ENCODE peak calls at places on chromosome 3, in seven cellular contexts. One of them, this sample, is unnamed.

GRCh38 chr3:106036706-106037105 is 167.9 kb upstream of the CBLB start:
- DNase-seq in cardiac fibroblast: no peak
- DNase-seq in CD8-positive, alpha-beta T cell: no peak
- DNase-seq in upper lobe of right lung: no peak
- DNase-seq in HepG2: no peak
- DNase-seq in hepatocyte: no peak
- DNase-seq in AG04449: no peak
- DNase-seq in this sample: no peak

GRCh38 chr3:49276475-49277356 is at the start of gene C3orf62:
- DNase-seq in cardiac fibroblast: peak
- DNase-seq in CD8-positive, alpha-beta T cell: peak
- DNase-seq in upper lobe of right lung: peak
- DNase-seq in HepG2: no peak
- DNase-seq in hepatocyte: peak
- DNase-seq in AG04449: no peak
- DNase-seq in this sample: peak

GRCh38 chr3:72287941-72288340 is 503.0 kb upstream of the PROK2 start:
- DNase-seq in cardiac fibroblast: no peak
- DNase-seq in CD8-positive, alpha-beta T cell: no peak
- DNase-seq in upper lobe of right lung: no peak
- DNase-seq in HepG2: no peak
- DNase-seq in hepatocyte: no peak
- DNase-seq in AG04449: no peak
- DNase-seq in this sample: no peak

GRCh38 chr3:185342458-185343169 is 20.3 kb upstream of the MAP3K13 start:
- DNase-seq in cardiac fibroblast: no peak
- DNase-seq in CD8-positive, alpha-beta T cell: no peak
- DNase-seq in upper lobe of right lung: no peak
- DNase-seq in HepG2: no peak
- DNase-seq in hepatocyte: no peak
- DNase-seq in AG04449: no peak
- DNase-seq in this sample: no peak

GRCh38 chr3:14949126-14949525 is 1.7 kb downstream of the NR2C2 start:
- DNase-seq in cardiac fibroblast: no peak
- DNase-seq in CD8-positive, alpha-beta T cell: no peak
- DNase-seq in upper lobe of right lung: no peak
- DNase-seq in HepG2: no peak
- DNase-seq in hepatocyte: no peak
- DNase-seq in AG04449: no peak
- DNase-seq in this sample: no peak

GRCh38 chr3:28564211-28564610 is 215.6 kb upstream of the AZI2 start:
- DNase-seq in cardiac fibroblast: peak
- DNase-seq in CD8-positive, alpha-beta T cell: no peak
- DNase-seq in upper lobe of right lung: no peak
- DNase-seq in HepG2: no peak
- DNase-seq in hepatocyte: no peak
- DNase-seq in AG04449: no peak
- DNase-seq in this sample: no peak

GRCh38 chr3:122977645-122978466 is 49.7 kb downstream of the SEMA5B start:
- DNase-seq in cardiac fibroblast: peak
- DNase-seq in CD8-positive, alpha-beta T cell: no peak
- DNase-seq in upper lobe of right lung: peak
- DNase-seq in HepG2: peak
- DNase-seq in hepatocyte: peak
- DNase-seq in AG04449: peak
- DNase-seq in this sample: peak

GRCh38 chr3:158313344-158313927 is 203.5 kb downstream of the RSRC1 start:
- DNase-seq in cardiac fibroblast: peak
- DNase-seq in CD8-positive, alpha-beta T cell: no peak
- DNase-seq in upper lobe of right lung: no peak
- DNase-seq in HepG2: peak
- DNase-seq in hepatocyte: peak
- DNase-seq in AG04449: no peak
- DNase-seq in this sample: peak

GRCh38 chr3:14166877-14167605 is 11.4 kb downstream of the XPC start:
- DNase-seq in cardiac fibroblast: no peak
- DNase-seq in CD8-positive, alpha-beta T cell: no peak
- DNase-seq in upper lobe of right lung: no peak
- DNase-seq in HepG2: no peak
- DNase-seq in hepatocyte: no peak
- DNase-seq in AG04449: no peak
- DNase-seq in this sample: peak

GRCh38 chr3:164640586-164640985 is 437.7 kb downstream of the SI start:
- DNase-seq in cardiac fibroblast: no peak
- DNase-seq in CD8-positive, alpha-beta T cell: no peak
- DNase-seq in upper lobe of right lung: no peak
- DNase-seq in HepG2: no peak
- DNase-seq in hepatocyte: no peak
- DNase-seq in AG04449: no peak
- DNase-seq in this sample: no peak

GRCh38 chr3:94070341-94070911 is 7.6 kb downstream of the NSUN3 start:
- DNase-seq in cardiac fibroblast: no peak
- DNase-seq in CD8-positive, alpha-beta T cell: no peak
- DNase-seq in upper lobe of right lung: no peak
- DNase-seq in HepG2: no peak
- DNase-seq in hepatocyte: no peak
- DNase-seq in AG04449: no peak
- DNase-seq in this sample: no peak

GRCh38 chr3:70383360-70383831 is 71.0 kb upstream of the MDFIC2 start:
- DNase-seq in cardiac fibroblast: no peak
- DNase-seq in CD8-positive, alpha-beta T cell: no peak
- DNase-seq in upper lobe of right lung: no peak
- DNase-seq in HepG2: no peak
- DNase-seq in hepatocyte: no peak
- DNase-seq in AG04449: no peak
- DNase-seq in this sample: no peak

GRCh38 chr3:52176188-52176752 is 21.7 kb upstream of the ALAS1 start:
- DNase-seq in cardiac fibroblast: no peak
- DNase-seq in CD8-positive, alpha-beta T cell: no peak
- DNase-seq in upper lobe of right lung: peak
- DNase-seq in HepG2: no peak
- DNase-seq in hepatocyte: no peak
- DNase-seq in AG04449: no peak
- DNase-seq in this sample: no peak

GRCh38 chr3:182524711-182525401 is 268.4 kb upstream of the ATP11B start:
- DNase-seq in cardiac fibroblast: no peak
- DNase-seq in CD8-positive, alpha-beta T cell: no peak
- DNase-seq in upper lobe of right lung: no peak
- DNase-seq in HepG2: no peak
- DNase-seq in hepatocyte: no peak
- DNase-seq in AG04449: no peak
- DNase-seq in this sample: no peak

GRCh38 chr3:132879651-132880050 is 157.4 kb upstream of the NPHP3 start:
- DNase-seq in cardiac fibroblast: no peak
- DNase-seq in CD8-positive, alpha-beta T cell: no peak
- DNase-seq in upper lobe of right lung: no peak
- DNase-seq in HepG2: no peak
- DNase-seq in hepatocyte: no peak
- DNase-seq in AG04449: no peak
- DNase-seq in this sample: no peak

GRCh38 chr3:127168271-127168670 is 24.7 kb upstream of the PRR23E start:
- DNase-seq in cardiac fibroblast: no peak
- DNase-seq in CD8-positive, alpha-beta T cell: no peak
- DNase-seq in upper lobe of right lung: peak
- DNase-seq in HepG2: no peak
- DNase-seq in hepatocyte: no peak
- DNase-seq in AG04449: no peak
- DNase-seq in this sample: no peak

GRCh38 chr3:135851201-135852061 is 114.1 kb upstream of the PPP2R3A start:
- DNase-seq in cardiac fibroblast: no peak
- DNase-seq in CD8-positive, alpha-beta T cell: no peak
- DNase-seq in upper lobe of right lung: no peak
- DNase-seq in HepG2: no peak
- DNase-seq in hepatocyte: no peak
- DNase-seq in AG04449: no peak
- DNase-seq in this sample: no peak

GRCh38 chr3:184366619-184367321 is 5.3 kb downstream of the POLR2H start:
- DNase-seq in cardiac fibroblast: peak
- DNase-seq in CD8-positive, alpha-beta T cell: no peak
- DNase-seq in upper lobe of right lung: no peak
- DNase-seq in HepG2: peak
- DNase-seq in hepatocyte: peak
- DNase-seq in AG04449: no peak
- DNase-seq in this sample: no peak

GRCh38 chr3:18825586-18826157 is 322.6 kb upstream of the KCNH8 start:
- DNase-seq in cardiac fibroblast: no peak
- DNase-seq in CD8-positive, alpha-beta T cell: no peak
- DNase-seq in upper lobe of right lung: no peak
- DNase-seq in HepG2: no peak
- DNase-seq in hepatocyte: no peak
- DNase-seq in AG04449: no peak
- DNase-seq in this sample: no peak

GRCh38 chr3:33006571-33007286 is 55.3 kb downstream of the CCR4 start:
- DNase-seq in cardiac fibroblast: no peak
- DNase-seq in CD8-positive, alpha-beta T cell: no peak
- DNase-seq in upper lobe of right lung: no peak
- DNase-seq in HepG2: no peak
- DNase-seq in hepatocyte: no peak
- DNase-seq in AG04449: no peak
- DNase-seq in this sample: no peak

GRCh38 chr3:192835818-192836468 is 81.7 kb downstream of the MB21D2 start:
- DNase-seq in cardiac fibroblast: peak
- DNase-seq in CD8-positive, alpha-beta T cell: no peak
- DNase-seq in upper lobe of right lung: no peak
- DNase-seq in HepG2: no peak
- DNase-seq in hepatocyte: no peak
- DNase-seq in AG04449: no peak
- DNase-seq in this sample: peak

GRCh38 chr3:22585504-22585903 is 617.6 kb upstream of the UBE2E2 start:
- DNase-seq in cardiac fibroblast: no peak
- DNase-seq in CD8-positive, alpha-beta T cell: no peak
- DNase-seq in upper lobe of right lung: no peak
- DNase-seq in HepG2: no peak
- DNase-seq in hepatocyte: no peak
- DNase-seq in AG04449: no peak
- DNase-seq in this sample: peak

GRCh38 chr3:20042331-20042730 is 2.1 kb downstream of the KAT2B start:
- DNase-seq in cardiac fibroblast: no peak
- DNase-seq in CD8-positive, alpha-beta T cell: no peak
- DNase-seq in upper lobe of right lung: no peak
- DNase-seq in HepG2: no peak
- DNase-seq in hepatocyte: no peak
- DNase-seq in AG04449: no peak
- DNase-seq in this sample: no peak

GRCh38 chr3:153043729-153044314 is 118.2 kb upstream of the RAP2B start:
- DNase-seq in cardiac fibroblast: peak
- DNase-seq in CD8-positive, alpha-beta T cell: no peak
- DNase-seq in upper lobe of right lung: no peak
- DNase-seq in HepG2: no peak
- DNase-seq in hepatocyte: no peak
- DNase-seq in AG04449: no peak
- DNase-seq in this sample: peak

DNA sequence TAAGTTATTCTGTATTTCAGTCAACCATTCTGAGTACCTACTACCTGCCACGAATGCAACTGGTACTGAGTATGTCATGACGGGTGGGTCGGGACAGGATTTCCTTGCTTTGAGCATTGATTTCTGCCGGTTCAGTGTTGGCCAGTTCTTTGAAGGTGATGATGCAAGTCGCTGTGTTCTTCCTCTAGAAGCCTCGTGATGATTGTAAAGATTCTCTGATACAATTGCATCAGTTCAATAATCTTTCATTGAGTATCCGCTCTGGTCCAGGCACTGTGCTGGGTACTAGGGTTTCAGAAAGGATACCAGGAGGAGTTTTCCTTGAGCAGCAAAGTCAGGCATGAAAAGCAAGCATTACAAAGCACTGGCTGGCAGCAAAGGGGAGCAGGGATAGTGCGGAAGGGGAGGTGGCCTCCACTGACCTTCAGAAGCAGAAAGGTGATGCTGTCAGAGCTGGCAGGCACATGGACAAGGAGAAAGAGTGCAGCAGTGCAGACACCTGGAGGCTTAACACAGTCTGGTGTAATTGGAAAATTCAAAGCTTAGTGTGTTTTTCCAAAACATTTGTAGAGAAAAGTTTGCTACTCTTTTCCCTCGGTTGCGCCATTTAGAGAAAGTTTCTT is 100.1 kb downstream of the RPL39L start:
- DNase-seq in cardiac fibroblast: no peak
- DNase-seq in CD8-positive, alpha-beta T cell: no peak
- DNase-seq in upper lobe of right lung: no peak
- DNase-seq in HepG2: peak
- DNase-seq in hepatocyte: no peak
- DNase-seq in AG04449: no peak
- DNase-seq in this sample: no peak
- H3K4me3 ChIP-seq in cardiac fibroblast: no peak
- H3K4me3 ChIP-seq in CD8-positive, alpha-beta T cell: no peak
- H3K4me3 ChIP-seq in upper lobe of right lung: no peak
- H3K4me3 ChIP-seq in HepG2: peak
- H3K4me3 ChIP-seq in hepatocyte: no peak
- H3K4me3 ChIP-seq in AG04449: no peak
- H3K4me3 ChIP-seq in this sample: no peak

DNA sequence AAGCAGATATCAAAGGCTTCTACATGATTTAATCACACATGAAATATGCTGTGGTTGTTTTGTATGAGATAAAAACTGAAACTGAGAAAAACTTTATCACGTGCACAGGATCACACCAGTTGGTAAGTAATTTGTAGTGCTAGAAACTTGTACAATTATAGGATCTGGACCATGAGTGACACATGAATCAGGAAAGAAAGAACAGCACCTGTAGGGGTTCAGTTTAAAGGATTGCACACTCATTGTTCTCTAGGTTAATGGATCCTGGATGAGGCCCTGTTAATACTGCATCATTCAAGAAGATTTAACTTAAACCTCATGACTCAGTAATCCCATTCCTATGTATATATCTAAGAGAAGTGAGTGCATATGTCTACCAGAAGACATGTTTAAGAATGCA is 87.9 kb downstream of the STT3B start:
- DNase-seq in cardiac fibroblast: no peak
- DNase-seq in CD8-positive, alpha-beta T cell: no peak
- DNase-seq in upper lobe of right lung: no peak
- DNase-seq in HepG2: no peak
- DNase-seq in hepatocyte: no peak
- DNase-seq in AG04449: no peak
- DNase-seq in this sample: no peak
- H3K4me3 ChIP-seq in cardiac fibroblast: no peak
- H3K4me3 ChIP-seq in CD8-positive, alpha-beta T cell: no peak
- H3K4me3 ChIP-seq in upper lobe of right lung: no peak
- H3K4me3 ChIP-seq in HepG2: no peak
- H3K4me3 ChIP-seq in hepatocyte: no peak
- H3K4me3 ChIP-seq in AG04449: no peak
- H3K4me3 ChIP-seq in this sample: no peak

GRCh38 chr3:61663728-61664492 is 102.5 kb downstream of the PTPRG start:
- DNase-seq in cardiac fibroblast: peak
- DNase-seq in CD8-positive, alpha-beta T cell: no peak
- DNase-seq in upper lobe of right lung: no peak
- DNase-seq in HepG2: no peak
- DNase-seq in hepatocyte: peak
- DNase-seq in AG04449: peak
- DNase-seq in this sample: peak
- H3K4me3 ChIP-seq in cardiac fibroblast: peak
- H3K4me3 ChIP-seq in CD8-positive, alpha-beta T cell: no peak
- H3K4me3 ChIP-seq in upper lobe of right lung: no peak
- H3K4me3 ChIP-seq in HepG2: no peak
- H3K4me3 ChIP-seq in hepatocyte: no peak
- H3K4me3 ChIP-seq in AG04449: peak
- H3K4me3 ChIP-seq in this sample: peak

DNA sequence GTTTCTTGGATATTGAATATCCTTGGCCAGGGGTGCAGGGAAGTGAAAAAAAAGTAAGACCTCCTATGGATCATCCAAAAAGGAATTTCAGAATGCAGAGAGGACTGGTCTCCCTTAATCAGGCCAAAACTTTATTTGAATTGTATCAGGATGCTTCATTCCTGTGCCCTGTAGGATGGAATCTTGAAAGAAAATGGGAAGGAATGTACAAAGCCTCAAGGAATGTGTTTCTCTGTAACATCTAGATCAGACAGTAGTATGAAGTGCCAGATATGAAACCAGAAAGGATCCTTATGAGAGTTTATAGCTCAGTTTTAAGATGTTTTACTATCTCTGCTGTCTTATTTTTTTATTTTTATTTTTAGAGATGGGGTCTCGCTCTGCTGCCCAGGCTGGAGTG is 6.5 kb upstream of the GSK3B start:
- DNase-seq in cardiac fibroblast: no peak
- DNase-seq in CD8-positive, alpha-beta T cell: no peak
- DNase-seq in upper lobe of right lung: no peak
- DNase-seq in HepG2: no peak
- DNase-seq in hepatocyte: no peak
- DNase-seq in AG04449: peak
- DNase-seq in this sample: no peak
- H3K4me3 ChIP-seq in cardiac fibroblast: no peak
- H3K4me3 ChIP-seq in CD8-positive, alpha-beta T cell: no peak
- H3K4me3 ChIP-seq in upper lobe of right lung: no peak
- H3K4me3 ChIP-seq in HepG2: no peak
- H3K4me3 ChIP-seq in hepatocyte: no peak
- H3K4me3 ChIP-seq in AG04449: no peak
- H3K4me3 ChIP-seq in this sample: no peak

This sample was measured in skeletal muscle cell.